ENCODE peak calls at places on chromosomes 3 and 15, in four cellular contexts. One of them, this sample, is unnamed.

GRCh38 chr3:63061449-63061848 is 186.2 kb upstream of the CADPS start:
- DNase-seq in WERI-Rb-1: no peak
- DNase-seq in kidney epithelial cell: no peak
- DNase-seq in fibroblast of pulmonary artery: no peak
- DNase-seq in this sample: no peak

GRCh38 chr15:46137443-46137842 is 502.6 kb downstream of the SQOR start:
- DNase-seq in WERI-Rb-1: no peak
- DNase-seq in fibroblast of pulmonary artery: no peak
- DNase-seq in kidney epithelial cell: no peak
- DNase-seq in this sample: no peak

GRCh38 chr3:66271231-66271630 is 50.4 kb downstream of the SLC25A26 start:
- DNase-seq in fibroblast of pulmonary artery: no peak
- DNase-seq in kidney epithelial cell: no peak
- DNase-seq in WERI-Rb-1: no peak
- DNase-seq in this sample: no peak

GRCh38 chr3:72011495-72011894 is 226.5 kb upstream of the PROK2 start:
- DNase-seq in WERI-Rb-1: no peak
- DNase-seq in kidney epithelial cell: peak; percentile 21
- DNase-seq in fibroblast of pulmonary artery: peak; percentile 72
- DNase-seq in this sample: peak; percentile 87

GRCh38 chr3:54857343-54857742 is 70.5 kb downstream of the LRTM1 start:
- DNase-seq in fibroblast of pulmonary artery: no peak
- DNase-seq in WERI-Rb-1: no peak
- DNase-seq in kidney epithelial cell: no peak
- DNase-seq in this sample: no peak

GRCh38 chr15:89329329-89330084 is 5.1 kb downstream of the POLG start:
- DNase-seq in WERI-Rb-1: no peak
- DNase-seq in kidney epithelial cell: no peak
- DNase-seq in fibroblast of pulmonary artery: no peak
- DNase-seq in this sample: no peak

GRCh38 chr15:67550522-67550921 is 8.0 kb downstream of the MAP2K5 start:
- DNase-seq in WERI-Rb-1: no peak
- DNase-seq in fibroblast of pulmonary artery: peak; percentile 17
- DNase-seq in kidney epithelial cell: no peak
- DNase-seq in this sample: no peak

GRCh38 chr3:62874398-62875102 is 666 bp downstream of the CADPS start:
- DNase-seq in kidney epithelial cell: no peak
- DNase-seq in fibroblast of pulmonary artery: no peak
- DNase-seq in WERI-Rb-1: no peak
- DNase-seq in this sample: no peak

GRCh38 chr15:65985387-65985786 is 116.1 kb downstream of the RAB11A start:
- DNase-seq in WERI-Rb-1: no peak
- DNase-seq in fibroblast of pulmonary artery: no peak
- DNase-seq in kidney epithelial cell: no peak
- DNase-seq in this sample: no peak

GRCh38 chr15:80455668-80456442 is 51.7 kb downstream of the ARNT2 start:
- DNase-seq in kidney epithelial cell: peak; percentile 67
- DNase-seq in fibroblast of pulmonary artery: peak; percentile 95
- DNase-seq in WERI-Rb-1: peak; percentile 35
- DNase-seq in this sample: peak; percentile 87

GRCh38 chr3:173913397-173913796 is 515.9 kb downstream of the NLGN1 start:
- DNase-seq in WERI-Rb-1: peak; percentile 18
- DNase-seq in fibroblast of pulmonary artery: peak; percentile 62
- DNase-seq in kidney epithelial cell: no peak
- DNase-seq in this sample: no peak

GRCh38 chr3:133464573-133464972 is 64.7 kb downstream of the BFSP2 start:
- DNase-seq in kidney epithelial cell: no peak
- DNase-seq in WERI-Rb-1: peak; percentile 33
- DNase-seq in fibroblast of pulmonary artery: peak; percentile 68
- DNase-seq in this sample: no peak

GRCh38 chr15:57592426-57592825 is 722 bp downstream of the MYZAP start:
- DNase-seq in kidney epithelial cell: no peak
- DNase-seq in WERI-Rb-1: no peak
- DNase-seq in fibroblast of pulmonary artery: no peak
- DNase-seq in this sample: no peak

GRCh38 chr15:32657941-32658340 is 16.4 kb downstream of the SCG5 start:
- DNase-seq in WERI-Rb-1: no peak
- DNase-seq in kidney epithelial cell: no peak
- DNase-seq in fibroblast of pulmonary artery: no peak
- DNase-seq in this sample: no peak

GRCh38 chr3:14486460-14486859 is 53.7 kb downstream of the GRIP2 start:
- DNase-seq in WERI-Rb-1: no peak
- DNase-seq in fibroblast of pulmonary artery: no peak
- DNase-seq in kidney epithelial cell: no peak
- DNase-seq in this sample: no peak

GRCh38 chr3:1442271-1442670 is 349.4 kb downstream of the CNTN6 start:
- DNase-seq in fibroblast of pulmonary artery: no peak
- DNase-seq in kidney epithelial cell: no peak
- DNase-seq in WERI-Rb-1: no peak
- DNase-seq in this sample: no peak

GRCh38 chr3:143163562-143163961 is 44.0 kb downstream of the CHST2 start:
- DNase-seq in kidney epithelial cell: no peak
- DNase-seq in WERI-Rb-1: no peak
- DNase-seq in fibroblast of pulmonary artery: no peak
- DNase-seq in this sample: no peak

GRCh38 chr3:114509756-114510155 is 215.9 kb downstream of the TIGIT start:
- DNase-seq in kidney epithelial cell: no peak
- DNase-seq in fibroblast of pulmonary artery: no peak
- DNase-seq in WERI-Rb-1: no peak
- DNase-seq in this sample: no peak

GRCh38 chr3:27184261-27184660 is 184.9 kb downstream of the NEK10 start:
- DNase-seq in WERI-Rb-1: no peak
- DNase-seq in fibroblast of pulmonary artery: no peak
- DNase-seq in kidney epithelial cell: no peak
- DNase-seq in this sample: no peak

GRCh38 chr3:15953841-15954240 is 156.1 kb upstream of the ANKRD28 start:
- DNase-seq in WERI-Rb-1: no peak
- DNase-seq in fibroblast of pulmonary artery: no peak
- DNase-seq in kidney epithelial cell: no peak
- DNase-seq in this sample: no peak

GRCh38 chr15:85541744-85542143 is 161.3 kb downstream of the AKAP13 start:
- DNase-seq in kidney epithelial cell: no peak
- DNase-seq in WERI-Rb-1: no peak
- DNase-seq in fibroblast of pulmonary artery: no peak
- DNase-seq in this sample: no peak

GRCh38 chr3:194030372-194030771 is 105.6 kb upstream of the HES1 start:
- DNase-seq in kidney epithelial cell: no peak
- DNase-seq in fibroblast of pulmonary artery: no peak
- DNase-seq in WERI-Rb-1: no peak
- DNase-seq in this sample: no peak

GRCh38 chr3:167740961-167741587 is 5.6 kb downstream of the SERPINI1 start:
- DNase-seq in fibroblast of pulmonary artery: peak; percentile 60
- DNase-seq in WERI-Rb-1: peak; percentile 62
- DNase-seq in kidney epithelial cell: no peak
- DNase-seq in this sample: no peak

GRCh38 chr3:115982629-115983028 is 359.3 kb downstream of the GAP43 start:
- DNase-seq in kidney epithelial cell: no peak
- DNase-seq in WERI-Rb-1: no peak
- DNase-seq in fibroblast of pulmonary artery: no peak
- DNase-seq in this sample: no peak

GRCh38 chr3:172448661-172449467 is 608 bp upstream of the GHSR start:
- DNase-seq in WERI-Rb-1: no peak
- DNase-seq in kidney epithelial cell: no peak
- DNase-seq in fibroblast of pulmonary artery: no peak
- DNase-seq in this sample: no peak

GRCh38 chr3:30768703-30769550 is 125.5 kb downstream of the GADL1 start:
- DNase-seq in kidney epithelial cell: peak; percentile 44
- DNase-seq in WERI-Rb-1: peak; percentile 77
- DNase-seq in fibroblast of pulmonary artery: peak; percentile 77
- DNase-seq in this sample: no peak

GRCh38 chr3:60135474-60135873 is 1085.6 kb upstream of the CFAP20DC start:
- DNase-seq in fibroblast of pulmonary artery: no peak
- DNase-seq in WERI-Rb-1: no peak
- DNase-seq in kidney epithelial cell: no peak
- DNase-seq in this sample: no peak

GRCh38 chr15:33934396-33934795 is 33.9 kb upstream of the CHRM5 start:
- DNase-seq in kidney epithelial cell: no peak
- DNase-seq in WERI-Rb-1: no peak
- DNase-seq in fibroblast of pulmonary artery: no peak
- DNase-seq in this sample: no peak

GRCh38 chr3:111621535-111621934 is 26.4 kb upstream of the ZBED2 start:
- DNase-seq in WERI-Rb-1: peak; percentile 72
- DNase-seq in kidney epithelial cell: no peak
- DNase-seq in fibroblast of pulmonary artery: no peak
- DNase-seq in this sample: no peak

GRCh38 chr3:105974381-105974780 is 105.6 kb upstream of the CBLB start:
- DNase-seq in fibroblast of pulmonary artery: no peak
- DNase-seq in WERI-Rb-1: no peak
- DNase-seq in kidney epithelial cell: no peak
- DNase-seq in this sample: no peak

GRCh38 chr3:107999215-107999775 is 91.5 kb downstream of the CD47 start:
- DNase-seq in fibroblast of pulmonary artery: no peak
- DNase-seq in WERI-Rb-1: no peak
- DNase-seq in kidney epithelial cell: no peak
- DNase-seq in this sample: no peak

GRCh38 chr15:25182736-25183445 is 228.1 kb downstream of the SNRPN start:
- DNase-seq in fibroblast of pulmonary artery: no peak
- DNase-seq in kidney epithelial cell: no peak
- DNase-seq in WERI-Rb-1: peak; percentile 11
- DNase-seq in this sample: no peak
- TF ChIP-seq CTCF in fibroblast of pulmonary artery: no peak
- TF ChIP-seq CTCF in kidney epithelial cell: no peak
- TF ChIP-seq CTCF in WERI-Rb-1: peak; percentile 39
- TF ChIP-seq CTCF in this sample: no peak

DNA sequence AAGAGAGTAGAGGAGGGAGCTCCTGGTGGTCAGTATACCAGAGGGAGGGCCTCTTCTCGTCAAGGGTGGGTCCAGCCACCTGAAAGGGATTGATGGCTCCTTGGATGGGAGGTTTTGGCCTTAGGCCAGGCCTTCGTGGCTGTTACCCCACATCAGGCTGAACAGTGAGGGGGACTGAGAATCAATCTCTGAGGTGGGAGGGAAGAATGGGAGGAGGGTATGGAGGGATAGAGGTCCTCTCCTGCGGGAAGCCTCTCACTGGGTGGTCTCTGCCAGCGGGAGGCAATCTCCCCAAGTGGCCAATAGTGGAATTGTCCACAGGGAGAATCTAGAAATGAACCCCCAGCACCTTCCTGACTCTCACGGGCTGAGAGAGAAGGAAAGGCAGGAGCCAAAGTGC is 53.5 kb downstream of the BSN start:
- DNase-seq in WERI-Rb-1: no peak
- DNase-seq in fibroblast of pulmonary artery: no peak
- DNase-seq in kidney epithelial cell: no peak
- DNase-seq in this sample: no peak
- TF ChIP-seq CTCF in WERI-Rb-1: peak; percentile 50
- TF ChIP-seq CTCF in fibroblast of pulmonary artery: peak; percentile 39
- TF ChIP-seq CTCF in kidney epithelial cell: peak; percentile 33
- TF ChIP-seq CTCF in this sample: no peak

DNA sequence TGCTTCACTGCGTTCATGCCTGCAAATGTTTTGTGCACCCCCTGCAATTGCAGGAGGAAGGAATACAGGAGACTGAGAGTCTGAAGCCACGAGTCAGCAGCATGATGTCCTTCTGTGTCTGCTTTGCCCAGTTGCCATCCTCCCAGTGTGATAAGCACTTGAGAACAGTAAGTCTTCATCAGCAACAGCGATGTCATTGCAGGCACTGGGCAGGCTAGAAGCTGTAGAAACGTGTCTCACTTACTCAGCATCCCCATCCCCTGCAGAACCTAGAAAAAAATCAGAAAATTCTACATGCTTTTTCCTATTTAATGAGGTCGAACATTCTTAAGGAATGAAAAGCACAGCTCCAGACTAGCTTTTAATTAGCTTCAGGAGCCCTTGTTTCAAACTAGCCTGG is 156.5 kb upstream of the LPP start:
- DNase-seq in WERI-Rb-1: no peak
- DNase-seq in fibroblast of pulmonary artery: no peak
- DNase-seq in kidney epithelial cell: no peak
- DNase-seq in this sample: peak; percentile 23
- TF ChIP-seq CTCF in WERI-Rb-1: no peak
- TF ChIP-seq CTCF in fibroblast of pulmonary artery: no peak
- TF ChIP-seq CTCF in kidney epithelial cell: no peak
- TF ChIP-seq CTCF in this sample: no peak

GRCh38 chr3:8953336-8953735 is 9.9 kb downstream of the RAD18 start:
- DNase-seq in fibroblast of pulmonary artery: no peak
- DNase-seq in kidney epithelial cell: no peak
- DNase-seq in WERI-Rb-1: no peak
- DNase-seq in this sample: no peak

GRCh38 chr3:8959683-8960082 is 3.6 kb downstream of the RAD18 start:
- DNase-seq in kidney epithelial cell: no peak
- DNase-seq in fibroblast of pulmonary artery: no peak
- DNase-seq in WERI-Rb-1: no peak
- DNase-seq in this sample: no peak

GRCh38 chr3:8952130-8952529 is 11.1 kb downstream of the RAD18 start:
- DNase-seq in kidney epithelial cell: no peak
- DNase-seq in WERI-Rb-1: no peak
- DNase-seq in fibroblast of pulmonary artery: no peak
- DNase-seq in this sample: no peak

GRCh38 chr3:8954938-8955763 is 8.1 kb downstream of the RAD18 start:
- DNase-seq in WERI-Rb-1: no peak
- DNase-seq in fibroblast of pulmonary artery: peak; percentile 39
- DNase-seq in kidney epithelial cell: no peak
- DNase-seq in this sample: peak; percentile 67
- TF ChIP-seq CTCF in WERI-Rb-1: no peak
- TF ChIP-seq CTCF in fibroblast of pulmonary artery: peak; percentile 13
- TF ChIP-seq CTCF in kidney epithelial cell: no peak
- TF ChIP-seq CTCF in this sample: no peak

GRCh38 chr3:96776818-96777217 is 37.6 kb upstream of the EPHA6 start:
- DNase-seq in kidney epithelial cell: no peak
- DNase-seq in fibroblast of pulmonary artery: no peak
- DNase-seq in WERI-Rb-1: no peak
- DNase-seq in this sample: no peak

GRCh38 chr3:96779810-96780209 is 34.6 kb upstream of the EPHA6 start:
- DNase-seq in fibroblast of pulmonary artery: no peak
- DNase-seq in kidney epithelial cell: no peak
- DNase-seq in WERI-Rb-1: peak; percentile 15
- DNase-seq in this sample: no peak
- TF ChIP-seq CTCF in fibroblast of pulmonary artery: no peak
- TF ChIP-seq CTCF in kidney epithelial cell: no peak
- TF ChIP-seq CTCF in WERI-Rb-1: peak; percentile 49
- TF ChIP-seq CTCF in this sample: no peak

GRCh38 chr3:10968390-10968789 is 24.2 kb upstream of the SLC6A1 start:
- DNase-seq in fibroblast of pulmonary artery: no peak
- DNase-seq in kidney epithelial cell: no peak
- DNase-seq in WERI-Rb-1: no peak
- DNase-seq in this sample: no peak
- TF ChIP-seq CTCF in fibroblast of pulmonary artery: no peak
- TF ChIP-seq CTCF in kidney epithelial cell: no peak
- TF ChIP-seq CTCF in WERI-Rb-1: no peak
- TF ChIP-seq CTCF in this sample: no peak

This sample was measured in AG04449.